ENCODE peak calls at places on chromosome 5, in four cellular contexts. F, Z, U and D are unnamed samples.

GRCh38 chr5:8517461-8517860 is 648.5 kb downstream of the MTRR start:
- DNase-seq in F (no peak), Z (no peak), U (no peak), D (peak; percentile 35)

GRCh38 chr5:18395126-18396110 is 761.2 kb downstream of the TAF11L14 start:
- DNase-seq in F (no peak), Z (no peak), U (no peak), D (no peak)

GRCh38 chr5:111927191-111927590 is 170.2 kb upstream of the NREP start:
- DNase-seq in F (no peak), Z (no peak), U (no peak), D (no peak)

GRCh38 chr5:89697581-89697980 is 712.0 kb downstream of the CETN3 start:
- DNase-seq in F (no peak), Z (no peak), U (no peak), D (no peak)

GRCh38 chr5:78594946-78595921 is 53.3 kb downstream of the LHFPL2 start:
- DNase-seq in F (peak; percentile 78), Z (no peak), U (no peak), D (peak; percentile 98)

GRCh38 chr5:150860422-150860821 is 14.1 kb downstream of the IRGM start:
- DNase-seq in F (no peak), Z (no peak), U (no peak), D (no peak)

GRCh38 chr5:126417178-126417577 is 6.0 kb upstream of the GRAMD2B start:
- DNase-seq in F (no peak), Z (no peak), U (no peak), D (no peak)

GRCh38 chr5:14745753-14746152 is 81.2 kb downstream of the OTULIN start:
- DNase-seq in F (no peak), Z (no peak), U (no peak), D (no peak)

GRCh38 chr5:16853511-16853910 is 82.6 kb downstream of the MYO10 start:
- DNase-seq in F (no peak), Z (no peak), U (no peak), D (no peak)

GRCh38 chr5:38273626-38274025 is 15.3 kb downstream of the EGFLAM start:
- DNase-seq in F (no peak), Z (no peak), U (no peak), D (no peak)

GRCh38 chr5:161380550-161380949 is 166.0 kb downstream of the GABRB2 start:
- DNase-seq in F (no peak), Z (no peak), U (no peak), D (no peak)

GRCh38 chr5:115297043-115297442 is 589 bp upstream of the CCDC112 start:
- DNase-seq in F (no peak), Z (no peak), U (no peak), D (peak; percentile 19)

GRCh38 chr5:96336351-96336985 is 96.6 kb downstream of the PCSK1 start:
- DNase-seq in F (peak; percentile 71), Z (no peak), U (peak; percentile 59), D (peak; percentile 88)

GRCh38 chr5:61123145-61123544 is 39.1 kb downstream of the SMIM15 start:
- DNase-seq in F (no peak), Z (no peak), U (no peak), D (no peak)

GRCh38 chr5:130198927-130199326 is 294.7 kb downstream of the CHSY3 start:
- DNase-seq in F (no peak), Z (no peak), U (no peak), D (peak; percentile 27)

GRCh38 chr5:78109891-78110324 is 184.6 kb downstream of the AP3B1 start:
- DNase-seq in F (no peak), Z (no peak), U (no peak), D (no peak)

GRCh38 chr5:75335952-75336624 is 932 bp upstream of the HMGCR start:
- DNase-seq in F (peak; percentile 71), Z (no peak), U (peak; percentile 68), D (peak; percentile 95)

GRCh38 chr5:102523541-102524175 is 24.9 kb upstream of the SLCO6A1 start:
- DNase-seq in F (no peak), Z (no peak), U (no peak), D (no peak)

GRCh38 chr5:45680950-45681349 is 15.2 kb downstream of the HCN1 start:
- DNase-seq in F (no peak), Z (no peak), U (no peak), D (no peak)

GRCh38 chr5:61450170-61450815 is 118.2 kb downstream of the ZSWIM6 start:
- DNase-seq in F (peak; percentile 59), Z (no peak), U (no peak), D (peak; percentile 90)

GRCh38 chr5:96049398-96050272 is 88.0 kb upstream of the ELL2 start:
- DNase-seq in F (no peak), Z (no peak), U (no peak), D (peak; percentile 87)

GRCh38 chr5:31854625-31855526 is 215.9 kb downstream of the PDZD2 start:
- DNase-seq in F (no peak), Z (no peak), U (no peak), D (peak; percentile 40)

GRCh38 chr5:108420182-108420581 is 38.3 kb upstream of the FBXL17 start:
- DNase-seq in F (no peak), Z (no peak), U (no peak), D (no peak)

GRCh38 chr5:168851902-168852321 is 272.7 kb upstream of the PANK3 start:
- DNase-seq in F (no peak), Z (no peak), U (no peak), D (peak; percentile 49)

GRCh38 chr5:147445093-147445492 is 64.8 kb downstream of the DPYSL3 start:
- DNase-seq in F (no peak), Z (no peak), U (no peak), D (no peak)

GRCh38 chr5:28110756-28111155 is 1072.4 kb upstream of the CDH9 start:
- DNase-seq in F (peak; percentile 72), Z (no peak), U (no peak), D (no peak)

GRCh38 chr5:96885518-96886338 is 9.4 kb downstream of the ERAP2 start:
- DNase-seq in F (no peak), Z (no peak), U (no peak), D (no peak)

GRCh38 chr5:31047007-31047406 is 146.5 kb upstream of the CDH6 start:
- DNase-seq in F (no peak), Z (no peak), U (peak; percentile 81), D (no peak)

GRCh38 chr5:126124706-126125345 is 298.4 kb upstream of the GRAMD2B start:
- DNase-seq in F (no peak), Z (no peak), U (no peak), D (peak; percentile 31)

GRCh38 chr5:168443950-168444700 is 42.1 kb upstream of the RARS1 start:
- DNase-seq in F (no peak), Z (no peak), U (no peak), D (no peak)